ENCODE peak calls at places on chromosome 6, in four cellular contexts. W is ovary, A is SK-N-SH, I is fibroblast of pulmonary artery. E is an unnamed sample.
A peak's percentile ranks its signal among the peaks of the same experiment; 100 is the strongest.

GRCh38 chr6:3381233-3382065 is 75.4 kb downstream of the SLC22A23 start:
- DNase-seq in W (no peak), A (no peak), I (peak; percentile 31), E (peak; percentile 72)

GRCh38 chr6:2129076-2129695 is 116.2 kb downstream of the GMDS start:
- DNase-seq in W (no peak), A (no peak), I (no peak), E (no peak)

GRCh38 chr6:137160763-137161162 is 12.7 kb downstream of the IL22RA2 start:
- DNase-seq in W (no peak), A (no peak), I (peak; percentile 46), E (no peak)

GRCh38 chr6:67221226-67221625 is 1413.9 kb upstream of the ADGRB3 start:
- DNase-seq in W (no peak), A (no peak), I (peak; percentile 55), E (no peak)

GRCh38 chr6:143955971-143956370 is 52.1 kb downstream of the PLAGL1 start:
- DNase-seq in W (no peak), A (no peak), I (no peak), E (no peak)

GRCh38 chr6:26249959-26250805 is 114.8 kb upstream of the BTN3A2 start:
- DNase-seq in W (no peak), A (peak; percentile 58), I (peak; percentile 76), E (peak; percentile 91)

GRCh38 chr6:87789198-87789899 is 87.3 kb upstream of the AKIRIN2 start:
- DNase-seq in W (no peak), A (no peak), I (peak; percentile 86), E (no peak)

GRCh38 chr6:16064687-16065086 is 64.2 kb upstream of the MYLIP start:
- DNase-seq in W (no peak), A (no peak), I (no peak), E (peak; percentile 21)

GRCh38 chr6:44076016-44076365 is 51.3 kb downstream of the MRPL14 start:
- DNase-seq in W (no peak), A (no peak), I (no peak), E (no peak)

E was measured in retina.